ENCODE peak calls at places on chromosomes 13 and 19, in four cellular contexts. E is transverse colon; P is stimulated activated CD8-positive, alpha-beta memory T cell treated with anti-CD3 and anti-CD28 coated beads, Interleukin-7, amount 100 ng/mL, for 24 hours; U is endothelial cell of umbilical vein. F is an unnamed sample.

GRCh38 chr19:44142014-44142523 is 715 bp downstream of the ZNF234 start:
- DNase-seq in P (no peak), U (peak; percentile 36), E (no peak), F (no peak)

GRCh38 chr13:41709511-41709910 is 251.4 kb downstream of the VWA8 start:
- DNase-seq in U (no peak), E (no peak), P (no peak), F (no peak)

GRCh38 chr13:88142653-88143052 is 471.5 kb downstream of the SLITRK5 start:
- DNase-seq in U (no peak), P (no peak), E (no peak), F (no peak)

GRCh38 chr13:20390526-20391175 is 135.0 kb downstream of the CRYL1 start:
- DNase-seq in U (no peak), P (no peak), E (no peak), F (no peak)

GRCh38 chr13:65677906-65678305 is 1552.2 kb downstream of the PCDH9 start:
- DNase-seq in E (no peak), P (no peak), U (no peak), F (no peak)

GRCh38 chr19:15372470-15372869 is 7.1 kb downstream of the AKAP8 start:
- DNase-seq in P (no peak), E (no peak), U (no peak), F (no peak)

GRCh38 chr13:109790951-109791605 is 4.7 kb upstream of the IRS2 start:
- DNase-seq in P (no peak), E (peak; percentile 36), U (peak; percentile 34), F (peak; percentile 41)

GRCh38 chr13:101917833-101918755 is 465.6 kb downstream of the ITGBL1 start:
- DNase-seq in E (no peak), P (no peak), U (no peak), F (no peak)

GRCh38 chr19:15452111-15453047 is 2.6 kb upstream of the WIZ start:
- DNase-seq in U (peak; percentile 94), E (peak; percentile 89), P (no peak), F (no peak)

GRCh38 chr19:29201849-29202248 is 11.1 kb downstream of the UQCRFS1 start:
- DNase-seq in U (no peak), E (no peak), P (no peak), F (no peak)

GRCh38 chr13:111049791-111050538 is 65.1 kb upstream of the ARHGEF7 start:
- DNase-seq in U (peak; percentile 24), E (no peak), P (no peak), F (no peak)